ENCODE peak calls at places on chromosomes 13 and 19, in nine cellular contexts. W is heart right ventricle; G is cardiac fibroblast; C is tibial artery; O is left ventricle myocardium inferior; T is neuronal stem cell; D is ascending aorta; X is CD4-positive, alpha-beta memory T cell; F is tibial nerve. E is an unnamed sample.
A peak's percentile ranks its signal among the peaks of the same experiment; 100 is the strongest.

GRCh38 chr19:35446194-35446593 is 1.9 kb upstream of the FFAR2 start:
- DNase-seq in F (no peak), C (no peak), X (peak; percentile 54), W (no peak), T (no peak), G (no peak), O (no peak), D (no peak), E (no peak)

GRCh38 chr19:5288347-5288739 is 52.3 kb downstream of the PTPRS start:
- DNase-seq in C (no peak), W (peak; percentile 39), T (no peak), G (no peak), O (peak; percentile 58), D (no peak), X (no peak), F (no peak), E (no peak)

GRCh38 chr13:75264611-75265010 is 217.4 kb downstream of the TBC1D4 start:
- DNase-seq in X (no peak), F (no peak), G (no peak), O (no peak), W (no peak), T (no peak), D (no peak), C (no peak), E (no peak)

GRCh38 chr13:97224544-97225324 is 2.6 kb downstream of the MBNL2 start:
- DNase-seq in T (no peak), F (peak; percentile 40), W (no peak), O (no peak), G (peak; percentile 68), C (no peak), X (peak; percentile 64), D (peak; percentile 77), E (peak; percentile 20)

GRCh38 chr13:51912091-51912490 is 50.3 kb downstream of the CCDC70 start:
- DNase-seq in T (no peak), O (no peak), X (no peak), W (no peak), F (no peak), C (no peak), D (no peak), G (no peak), E (no peak)

GRCh38 chr19:29927944-29928669 is 13.9 kb upstream of the URI1 start:
- DNase-seq in X (no peak), C (no peak), O (no peak), W (no peak), D (no peak), T (no peak), G (no peak), F (no peak), E (no peak)

GRCh38 chr19:46959962-46960556 is 59.6 kb upstream of the NPAS1 start:
- DNase-seq in D (no peak), F (no peak), X (no peak), W (no peak), O (no peak), G (no peak), T (no peak), C (no peak), E (no peak)

GRCh38 chr13:25064396-25064795 is 31.5 kb upstream of the PABPC3 start:
- DNase-seq in F (no peak), G (no peak), D (no peak), W (no peak), O (no peak), T (no peak), C (no peak), X (no peak), E (no peak)

GRCh38 chr13:105452895-105453294 is 1082.6 kb downstream of the EFNB2 start:
- DNase-seq in D (no peak), X (no peak), F (no peak), T (no peak), G (no peak), O (no peak), C (no peak), W (no peak), E (no peak)

GRCh38 chr13:114264886-114265611 is 16.4 kb upstream of the UPF3A start:
- DNase-seq in W (no peak), C (no peak), D (no peak), X (no peak), T (no peak), F (no peak), O (no peak), G (peak; percentile 84), E (no peak)

GRCh38 chr13:85772379-85772778 is 26.8 kb downstream of the SLITRK6 start:
- DNase-seq in W (no peak), C (no peak), X (no peak), G (peak; percentile 8), F (no peak), D (no peak), T (no peak), O (no peak), E (no peak)

GRCh38 chr19:29834991-29835390 is 23.2 kb downstream of the CCNE1 start:
- DNase-seq in X (no peak), T (no peak), G (no peak), F (no peak), C (no peak), O (no peak), W (no peak), D (no peak), E (no peak)

GRCh38 chr13:110880627-110881026 is 34.2 kb downstream of the ANKRD10 start:
- DNase-seq in G (no peak), T (no peak), X (no peak), F (no peak), D (no peak), O (no peak), W (no peak), C (no peak), E (no peak)

GRCh38 chr13:22285867-22286632 is 615.2 kb downstream of the FGF9 start:
- DNase-seq in C (no peak), D (no peak), O (no peak), X (no peak), W (no peak), G (no peak), T (no peak), F (no peak), E (no peak)

GRCh38 chr13:94548382-94549240 is 47.3 kb downstream of the TGDS start:
- DNase-seq in O (peak; percentile 43), T (no peak), W (peak; percentile 47), X (no peak), G (peak; percentile 51), D (no peak), C (peak; percentile 74), F (peak; percentile 37), E (no peak)

GRCh38 chr19:46162731-46163130 is 14.7 kb downstream of the IGFL2 start:
- DNase-seq in X (no peak), T (no peak), C (no peak), F (no peak), D (no peak), G (no peak), W (no peak), O (no peak), E (no peak)

GRCh38 chr13:36839981-36840380 is 21.0 kb downstream of the RFXAP start:
- DNase-seq in X (no peak), F (no peak), G (no peak), C (no peak), W (no peak), D (no peak), O (no peak), T (no peak), E (no peak)

GRCh38 chr13:90890435-90890834 is 457.1 kb upstream of the MIR17HG start:
- DNase-seq in W (no peak), D (no peak), F (no peak), X (no peak), T (no peak), G (no peak), O (no peak), C (no peak), E (no peak)

GRCh38 chr13:94160875-94161274 is 318.6 kb downstream of the DCT start:
- DNase-seq in W (no peak), T (no peak), G (no peak), D (no peak), C (no peak), F (no peak), O (no peak), X (no peak), E (no peak)

GRCh38 chr13:48748681-48749080 is 95.0 kb downstream of the CYSLTR2 start:
- DNase-seq in F (no peak), O (no peak), G (peak; percentile 28), C (no peak), W (no peak), T (no peak), D (no peak), X (no peak), E (no peak)

GRCh38 chr13:64488731-64489130 is 2741.4 kb downstream of the PCDH9 start:
- DNase-seq in X (no peak), C (no peak), G (peak; percentile 26), O (no peak), W (no peak), F (no peak), T (no peak), D (no peak), E (no peak)

GRCh38 chr13:39144941-39145533 is 106.8 kb downstream of the NHLRC3 start:
- DNase-seq in F (peak; percentile 81), O (peak; percentile 40), X (peak; percentile 10), W (peak; percentile 15), D (peak; percentile 77), C (peak; percentile 74), G (peak; percentile 84), T (peak; percentile 47), E (peak; percentile 30)

GRCh38 chr13:71866173-71867091 is 572 bp downstream of the DACH1 start:
- DNase-seq in D (peak; percentile 59), C (no peak), G (no peak), F (no peak), O (peak; percentile 31), W (peak; percentile 31), T (no peak), X (no peak), E (no peak)
- H3K4me3 ChIP-seq in D (peak overlapping the region; percentile 50), C (peak overlapping the region; percentile 52), G (peak overlapping the region; percentile 50), F (peak overlapping the region; percentile 55), O (peak overlapping the region; percentile 78), W (peak overlapping the region; percentile 69), T (peak overlapping the region; percentile 100), X (no peak overlapping the region), E (peak overlapping the region; percentile 46)

GRCh38 chr19:4181053-4181508 is 1.3 kb downstream of the SIRT6 start:
- DNase-seq in C (no peak), W (no peak), X (no peak), T (no peak), F (no peak), G (no peak), O (no peak), D (no peak), E (peak; percentile 30)
- H3K4me3 ChIP-seq in C (no peak overlapping the region), W (no peak overlapping the region), X (no peak overlapping the region), T (no peak overlapping the region), F (no peak overlapping the region), G (no peak overlapping the region), O (peak overlapping the region; percentile 93), D (no peak overlapping the region), E (peak overlapping the region; percentile 91)

GRCh38 chr13:33679658-33680012 is 138.3 kb upstream of the RFC3 start:
- DNase-seq in F (no peak), C (no peak), O (no peak), D (no peak), T (no peak), X (no peak), G (no peak), W (no peak), E (no peak)
- H3K4me3 ChIP-seq in F (no peak overlapping the region), C (no peak overlapping the region), O (peak overlapping the region; percentile 15), D (no peak overlapping the region), T (no peak overlapping the region), X (peak overlapping the region; percentile 36), G (no peak overlapping the region), W (no peak overlapping the region), E (no peak overlapping the region)

DNA sequence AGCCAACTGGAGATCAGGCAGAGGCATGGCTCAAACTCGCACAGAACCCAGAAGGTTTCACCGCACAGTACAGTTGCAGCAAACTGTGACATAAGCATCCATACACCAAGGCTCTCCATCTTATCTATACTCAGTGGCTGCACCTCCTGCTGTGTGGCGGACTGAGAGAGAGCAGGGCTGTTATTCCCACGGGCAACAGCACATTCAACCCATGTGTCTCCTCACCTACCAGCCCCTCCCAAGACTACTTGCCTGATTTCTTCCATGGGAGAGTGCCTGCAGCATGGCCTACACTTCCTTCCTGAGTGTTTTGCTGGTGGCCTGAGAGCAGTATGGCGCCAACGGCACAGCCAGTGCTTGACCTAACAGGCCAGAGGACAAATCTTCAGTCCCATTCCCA is 1606.6 kb downstream of the SLITRK1 start:
- DNase-seq in D (no peak), G (no peak), X (no peak), O (no peak), W (no peak), C (no peak), F (no peak), T (no peak), E (no peak)
- H3K4me3 ChIP-seq in D (no peak overlapping the region), G (no peak overlapping the region), X (no peak overlapping the region), O (no peak overlapping the region), W (no peak overlapping the region), C (no peak overlapping the region), F (no peak overlapping the region), T (no peak overlapping the region), E (no peak overlapping the region)